ENCODE peak calls at places on chromosomes 2 and 18, in eight cellular contexts. One of them, this sample, is unnamed.
A peak's percentile ranks its signal among the peaks of the same experiment; 100 is the strongest.

GRCh38 chr2:145020694-145021093 is 500.8 kb upstream of the ZEB2 start:
- DNase-seq in psoas muscle: no peak
- DNase-seq in lower lobe of right lung: no peak
- DNase-seq in CD8-positive, alpha-beta T cell: no peak
- DNase-seq in kidney: no peak
- DNase-seq in tibial nerve: no peak
- DNase-seq in H9: no peak
- DNase-seq in Peyer's patch: no peak
- DNase-seq in this sample: no peak

GRCh38 chr18:48875314-48875941 is 75.3 kb downstream of the SMAD7 start:
- DNase-seq in psoas muscle: no peak
- DNase-seq in lower lobe of right lung: peak; percentile 18
- DNase-seq in CD8-positive, alpha-beta T cell: no peak
- DNase-seq in kidney: peak; percentile 44
- DNase-seq in tibial nerve: no peak
- DNase-seq in H9: no peak
- DNase-seq in Peyer's patch: no peak
- DNase-seq in this sample: no peak

GRCh38 chr2:24881158-24881557 is 38.9 kb downstream of the ADCY3 start:
- DNase-seq in psoas muscle: no peak
- DNase-seq in lower lobe of right lung: no peak
- DNase-seq in CD8-positive, alpha-beta T cell: no peak
- DNase-seq in kidney: no peak
- DNase-seq in tibial nerve: no peak
- DNase-seq in H9: no peak
- DNase-seq in Peyer's patch: no peak
- DNase-seq in this sample: no peak

GRCh38 chr18:36302676-36303075 is 5.2 kb downstream of the FHOD3 start:
- DNase-seq in psoas muscle: no peak
- DNase-seq in lower lobe of right lung: no peak
- DNase-seq in CD8-positive, alpha-beta T cell: no peak
- DNase-seq in kidney: no peak
- DNase-seq in tibial nerve: no peak
- DNase-seq in H9: no peak
- DNase-seq in Peyer's patch: no peak
- DNase-seq in this sample: no peak

GRCh38 chr2:8298783-8299182 is 383.1 kb upstream of the ID2 start:
- DNase-seq in psoas muscle: no peak
- DNase-seq in lower lobe of right lung: peak; percentile 58
- DNase-seq in CD8-positive, alpha-beta T cell: no peak
- DNase-seq in kidney: no peak
- DNase-seq in tibial nerve: peak; percentile 63
- DNase-seq in H9: no peak
- DNase-seq in Peyer's patch: peak; percentile 63
- DNase-seq in this sample: no peak

GRCh38 chr2:53994735-53995538 is 24.1 kb upstream of the PSME4 start:
- DNase-seq in psoas muscle: no peak
- DNase-seq in lower lobe of right lung: no peak
- DNase-seq in CD8-positive, alpha-beta T cell: no peak
- DNase-seq in kidney: no peak
- DNase-seq in tibial nerve: no peak
- DNase-seq in H9: no peak
- DNase-seq in Peyer's patch: no peak
- DNase-seq in this sample: no peak

GRCh38 chr2:54966165-54966819 is 84.0 kb downstream of the RTN4 start:
- DNase-seq in psoas muscle: no peak
- DNase-seq in lower lobe of right lung: no peak
- DNase-seq in CD8-positive, alpha-beta T cell: no peak
- DNase-seq in kidney: no peak
- DNase-seq in tibial nerve: no peak
- DNase-seq in H9: no peak
- DNase-seq in Peyer's patch: no peak
- DNase-seq in this sample: no peak

GRCh38 chr18:79765491-79766245 is 32.1 kb upstream of the KCNG2 start:
- DNase-seq in psoas muscle: no peak
- DNase-seq in lower lobe of right lung: peak; percentile 15
- DNase-seq in CD8-positive, alpha-beta T cell: no peak
- DNase-seq in kidney: no peak
- DNase-seq in tibial nerve: no peak
- DNase-seq in H9: no peak
- DNase-seq in Peyer's patch: peak; percentile 24
- DNase-seq in this sample: no peak

GRCh38 chr2:4930704-4931103 is 761.5 kb upstream of the SOX11 start:
- DNase-seq in psoas muscle: no peak
- DNase-seq in lower lobe of right lung: no peak
- DNase-seq in CD8-positive, alpha-beta T cell: no peak
- DNase-seq in kidney: no peak
- DNase-seq in tibial nerve: no peak
- DNase-seq in H9: no peak
- DNase-seq in Peyer's patch: no peak
- DNase-seq in this sample: no peak

GRCh38 chr18:11154369-11154982 is 5.1 kb upstream of the PIEZO2 start:
- DNase-seq in psoas muscle: no peak
- DNase-seq in lower lobe of right lung: no peak
- DNase-seq in CD8-positive, alpha-beta T cell: no peak
- DNase-seq in kidney: no peak
- DNase-seq in tibial nerve: no peak
- DNase-seq in H9: no peak
- DNase-seq in Peyer's patch: no peak
- DNase-seq in this sample: peak; percentile 38

GRCh38 chr2:50535256-50535655 is 496.7 kb downstream of the NRXN1 start:
- DNase-seq in psoas muscle: no peak
- DNase-seq in lower lobe of right lung: no peak
- DNase-seq in CD8-positive, alpha-beta T cell: no peak
- DNase-seq in kidney: no peak
- DNase-seq in tibial nerve: no peak
- DNase-seq in H9: no peak
- DNase-seq in Peyer's patch: no peak
- DNase-seq in this sample: no peak

GRCh38 chr2:144490017-144490416 is 29.9 kb downstream of the ZEB2 start:
- DNase-seq in psoas muscle: no peak
- DNase-seq in lower lobe of right lung: no peak
- DNase-seq in CD8-positive, alpha-beta T cell: no peak
- DNase-seq in kidney: no peak
- DNase-seq in tibial nerve: no peak
- DNase-seq in H9: no peak
- DNase-seq in Peyer's patch: no peak
- DNase-seq in this sample: no peak

GRCh38 chr2:218006741-218007140 is 3.9 kb upstream of the TNS1 start:
- DNase-seq in psoas muscle: no peak
- DNase-seq in lower lobe of right lung: no peak
- DNase-seq in CD8-positive, alpha-beta T cell: no peak
- DNase-seq in kidney: no peak
- DNase-seq in tibial nerve: no peak
- DNase-seq in H9: no peak
- DNase-seq in Peyer's patch: no peak
- DNase-seq in this sample: no peak

GRCh38 chr2:132416080-132416911 is at the start of gene GPR39:
- DNase-seq in psoas muscle: peak; percentile 83
- DNase-seq in lower lobe of right lung: peak; percentile 94
- DNase-seq in CD8-positive, alpha-beta T cell: no peak
- DNase-seq in kidney: peak; percentile 96
- DNase-seq in tibial nerve: peak; percentile 12
- DNase-seq in H9: peak; percentile 88
- DNase-seq in Peyer's patch: peak; percentile 92
- DNase-seq in this sample: peak; percentile 92

GRCh38 chr2:158102446-158102845 is 770 bp downstream of the UPP2 start:
- DNase-seq in psoas muscle: no peak
- DNase-seq in lower lobe of right lung: no peak
- DNase-seq in CD8-positive, alpha-beta T cell: no peak
- DNase-seq in kidney: no peak
- DNase-seq in tibial nerve: no peak
- DNase-seq in H9: no peak
- DNase-seq in Peyer's patch: no peak
- DNase-seq in this sample: no peak

GRCh38 chr2:212076456-212076855 is 462.1 kb downstream of the ERBB4 start:
- DNase-seq in psoas muscle: no peak
- DNase-seq in lower lobe of right lung: no peak
- DNase-seq in CD8-positive, alpha-beta T cell: no peak
- DNase-seq in kidney: no peak
- DNase-seq in tibial nerve: no peak
- DNase-seq in H9: no peak
- DNase-seq in Peyer's patch: no peak
- DNase-seq in this sample: no peak

GRCh38 chr2:201203916-201204654 is 21.1 kb downstream of the CASP10 start:
- DNase-seq in psoas muscle: no peak
- DNase-seq in lower lobe of right lung: no peak
- DNase-seq in CD8-positive, alpha-beta T cell: no peak
- DNase-seq in kidney: peak; percentile 82
- DNase-seq in tibial nerve: no peak
- DNase-seq in H9: no peak
- DNase-seq in Peyer's patch: no peak
- DNase-seq in this sample: no peak

GRCh38 chr2:63844616-63845015 is 2.9 kb downstream of the UGP2 start:
- DNase-seq in psoas muscle: no peak
- DNase-seq in lower lobe of right lung: no peak
- DNase-seq in CD8-positive, alpha-beta T cell: no peak
- DNase-seq in kidney: no peak
- DNase-seq in tibial nerve: no peak
- DNase-seq in H9: no peak
- DNase-seq in Peyer's patch: no peak
- DNase-seq in this sample: no peak
- H3K4me1 ChIP-seq in psoas muscle: peaks cover 59% of the 10 kb centered on the region
- H3K4me1 ChIP-seq in lower lobe of right lung: peaks cover 56% of the 10 kb centered on the region
- H3K4me1 ChIP-seq in CD8-positive, alpha-beta T cell: peaks cover 54% of the 10 kb centered on the region
- H3K4me1 ChIP-seq in kidney: peaks cover 14% of the 10 kb centered on the region
- H3K4me1 ChIP-seq in tibial nerve: peaks cover 57% of the 10 kb centered on the region
- H3K4me1 ChIP-seq in H9: no peaks in the 10 kb centered on the region
- H3K4me1 ChIP-seq in Peyer's patch: peaks cover 34% of the 10 kb centered on the region
- H3K4me1 ChIP-seq in this sample: peaks cover 4% of the 10 kb centered on the region

DNA sequence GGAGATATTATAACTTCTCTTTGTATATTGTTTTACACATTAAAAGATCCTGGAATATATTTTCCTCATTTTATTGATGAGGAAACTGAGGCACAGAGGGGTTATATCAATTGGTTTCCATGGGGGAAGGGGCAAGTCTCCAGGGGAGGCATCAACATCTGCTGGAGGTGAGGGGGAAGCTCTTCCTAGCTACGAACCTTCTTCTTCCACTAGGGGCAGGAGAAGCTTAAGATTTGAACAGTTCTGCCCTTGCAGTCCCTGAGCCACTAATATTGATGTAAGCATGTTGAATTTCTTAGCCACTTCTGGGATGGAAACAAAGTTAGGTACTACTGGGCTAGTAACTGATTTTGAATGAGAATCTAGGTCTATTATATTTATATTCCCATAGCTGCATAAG is 140.1 kb upstream of the AQP4 start:
- DNase-seq in psoas muscle: no peak
- DNase-seq in lower lobe of right lung: no peak
- DNase-seq in CD8-positive, alpha-beta T cell: no peak
- DNase-seq in kidney: no peak
- DNase-seq in tibial nerve: no peak
- DNase-seq in H9: no peak
- DNase-seq in Peyer's patch: no peak
- DNase-seq in this sample: peak; percentile 15
- H3K4me1 ChIP-seq in psoas muscle: no peaks in the 10 kb centered on the region
- H3K4me1 ChIP-seq in lower lobe of right lung: no peaks in the 10 kb centered on the region
- H3K4me1 ChIP-seq in CD8-positive, alpha-beta T cell: no peaks in the 10 kb centered on the region
- H3K4me1 ChIP-seq in kidney: peaks cover 2% of the 10 kb centered on the region
- H3K4me1 ChIP-seq in tibial nerve: peaks cover 3% of the 10 kb centered on the region
- H3K4me1 ChIP-seq in H9: no peaks in the 10 kb centered on the region
- H3K4me1 ChIP-seq in Peyer's patch: no peaks in the 10 kb centered on the region
- H3K4me1 ChIP-seq in this sample: no peaks in the 10 kb centered on the region

GRCh38 chr2:121485039-121485438 is 45.6 kb upstream of the RNU4ATAC start:
- DNase-seq in psoas muscle: no peak
- DNase-seq in lower lobe of right lung: no peak
- DNase-seq in CD8-positive, alpha-beta T cell: no peak
- DNase-seq in kidney: no peak
- DNase-seq in tibial nerve: no peak
- DNase-seq in H9: no peak
- DNase-seq in Peyer's patch: no peak
- DNase-seq in this sample: no peak
- H3K4me1 ChIP-seq in psoas muscle: peaks cover 77% of the 10 kb centered on the region
- H3K4me1 ChIP-seq in lower lobe of right lung: peaks cover 35% of the 10 kb centered on the region
- H3K4me1 ChIP-seq in CD8-positive, alpha-beta T cell: peaks cover 7% of the 10 kb centered on the region
- H3K4me1 ChIP-seq in kidney: peaks cover 6% of the 10 kb centered on the region
- H3K4me1 ChIP-seq in tibial nerve: peaks cover 61% of the 10 kb centered on the region
- H3K4me1 ChIP-seq in H9: peaks cover 2% of the 10 kb centered on the region
- H3K4me1 ChIP-seq in Peyer's patch: peaks cover 16% of the 10 kb centered on the region
- H3K4me1 ChIP-seq in this sample: peaks cover 20% of the 10 kb centered on the region

GRCh38 chr2:17800219-17800618 is 16.0 kb upstream of the MSGN1 start:
- DNase-seq in psoas muscle: no peak
- DNase-seq in lower lobe of right lung: no peak
- DNase-seq in CD8-positive, alpha-beta T cell: no peak
- DNase-seq in kidney: no peak
- DNase-seq in tibial nerve: no peak
- DNase-seq in H9: no peak
- DNase-seq in Peyer's patch: no peak
- DNase-seq in this sample: peak; percentile 97

GRCh38 chr2:17803492-17803891 is 12.8 kb upstream of the MSGN1 start:
- DNase-seq in psoas muscle: no peak
- DNase-seq in lower lobe of right lung: no peak
- DNase-seq in CD8-positive, alpha-beta T cell: no peak
- DNase-seq in kidney: no peak
- DNase-seq in tibial nerve: no peak
- DNase-seq in H9: no peak
- DNase-seq in Peyer's patch: no peak
- DNase-seq in this sample: no peak

GRCh38 chr2:17795309-17795708 is 21.0 kb upstream of the MSGN1 start:
- DNase-seq in psoas muscle: no peak
- DNase-seq in lower lobe of right lung: no peak
- DNase-seq in CD8-positive, alpha-beta T cell: no peak
- DNase-seq in kidney: no peak
- DNase-seq in tibial nerve: no peak
- DNase-seq in H9: no peak
- DNase-seq in Peyer's patch: no peak
- DNase-seq in this sample: no peak

GRCh38 chr2:17800693-17801458 is 15.4 kb upstream of the MSGN1 start:
- DNase-seq in psoas muscle: no peak
- DNase-seq in lower lobe of right lung: no peak
- DNase-seq in CD8-positive, alpha-beta T cell: no peak
- DNase-seq in kidney: no peak
- DNase-seq in tibial nerve: no peak
- DNase-seq in H9: no peak
- DNase-seq in Peyer's patch: no peak
- DNase-seq in this sample: peak; percentile 94

DNA sequence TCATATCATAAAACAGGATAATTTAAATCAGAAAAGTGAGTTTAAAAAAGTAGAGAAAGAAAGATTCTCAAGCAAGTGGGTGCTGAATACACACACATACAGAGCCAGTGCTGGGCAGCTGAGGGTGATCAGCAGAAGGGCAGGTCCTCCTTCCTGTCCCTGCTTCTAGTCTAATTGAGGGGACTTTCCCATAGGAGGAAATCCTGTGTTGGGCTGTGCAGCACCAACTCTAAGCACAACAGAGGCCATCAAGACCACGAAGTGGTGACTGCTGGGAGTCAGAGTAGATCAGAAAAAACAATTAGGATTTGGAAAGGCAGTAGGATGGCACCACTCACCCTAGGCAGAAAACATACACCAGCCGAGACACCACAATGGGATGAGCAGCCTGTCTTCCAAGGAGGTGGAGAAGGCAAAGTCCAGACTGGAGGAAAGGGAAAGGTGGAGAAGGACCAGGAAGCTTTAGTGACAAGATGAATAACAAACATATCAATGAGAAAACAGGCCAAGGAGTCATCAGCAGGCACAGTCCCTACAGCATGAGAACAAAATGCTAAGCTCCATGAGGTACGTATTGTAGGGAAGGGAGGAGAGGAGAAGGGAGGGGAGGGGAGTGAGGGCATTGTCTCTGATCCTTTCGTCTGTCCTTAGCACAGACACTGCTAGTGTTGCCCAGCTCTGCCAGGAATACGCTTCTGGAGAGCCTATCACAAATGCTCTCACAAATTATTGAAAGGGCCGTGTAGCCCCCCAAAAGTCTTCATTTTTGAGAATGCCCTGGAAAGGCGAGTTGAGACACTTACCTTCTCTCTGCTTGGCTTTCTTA is 16.7 kb upstream of the MSGN1 start:
- DNase-seq in psoas muscle: no peak
- DNase-seq in lower lobe of right lung: no peak
- DNase-seq in CD8-positive, alpha-beta T cell: no peak
- DNase-seq in kidney: no peak
- DNase-seq in tibial nerve: no peak
- DNase-seq in H9: no peak
- DNase-seq in Peyer's patch: no peak
- DNase-seq in this sample: peak; percentile 81
- H3K4me1 ChIP-seq in psoas muscle: peaks cover 15% of the 10 kb centered on the region
- H3K4me1 ChIP-seq in lower lobe of right lung: peaks cover 4% of the 10 kb centered on the region
- H3K4me1 ChIP-seq in CD8-positive, alpha-beta T cell: no peaks in the 10 kb centered on the region
- H3K4me1 ChIP-seq in kidney: no peaks in the 10 kb centered on the region
- H3K4me1 ChIP-seq in tibial nerve: no peaks in the 10 kb centered on the region
- H3K4me1 ChIP-seq in H9: no peaks in the 10 kb centered on the region
- H3K4me1 ChIP-seq in Peyer's patch: peaks cover 9% of the 10 kb centered on the region
- H3K4me1 ChIP-seq in this sample: peaks cover 51% of the 10 kb centered on the region

This sample was measured in SJCRH30.